ENCODE peak calls at places on chromosomes 3 and 15, in eight cellular contexts. I is HepG2; Z is cardiac muscle cell; A is RWPE2; V is GM23338; L is CD4-positive, alpha-beta memory T cell; K is astrocyte; U is CD8-positive, alpha-beta memory T cell. J is an unnamed sample. For H3K4me1, the result is how much of the 10 kb centered on the place peaks cover.

GRCh38 chr3:172836390-172836997 is 86.0 kb downstream of the ECT2 start:
- DNase-seq in I (peak), Z (peak), A (no peak), V (peak), L (no peak), K (peak), U (no peak), J (no peak)

GRCh38 chr3:88219138-88219792 is 69.5 kb downstream of the C3orf38 start:
- DNase-seq in I (peak), Z (peak), A (no peak), V (peak), L (peak), K (peak), U (no peak), J (no peak)

GRCh38 chr3:139354661-139355060 is 10.8 kb downstream of the MRPS22 start:
- DNase-seq in I (no peak), Z (no peak), A (no peak), V (no peak), L (no peak), K (no peak), U (no peak), J (no peak)

GRCh38 chr3:150371741-150372254 is 36.3 kb upstream of the TSC22D2 start:
- DNase-seq in I (peak), Z (peak), A (no peak), V (no peak), L (no peak), K (peak), U (no peak), J (no peak)

GRCh38 chr15:71103102-71103676 is 12.1 kb upstream of the THSD4 start:
- DNase-seq in I (peak), Z (peak), A (no peak), V (no peak), L (no peak), K (no peak), U (no peak), J (no peak)

GRCh38 chr3:188890572-188891270 is 281.1 kb upstream of the TPRG1 start:
- DNase-seq in I (no peak), Z (peak), A (no peak), V (no peak), L (no peak), K (peak), U (no peak), J (no peak)

GRCh38 chr3:127458698-127459097 is 131.8 kb downstream of the TPRA1 start:
- DNase-seq in I (no peak), Z (peak), A (no peak), V (peak), L (no peak), K (no peak), U (no peak), J (no peak)

GRCh38 chr15:82113116-82113715 is 67.4 kb upstream of the MEX3B start:
- DNase-seq in I (no peak), Z (no peak), A (no peak), V (no peak), L (no peak), K (no peak), U (no peak), J (no peak)

GRCh38 chr3:53774414-53774813 is 71.8 kb downstream of the CHDH start:
- DNase-seq in I (no peak), Z (no peak), A (no peak), V (no peak), L (no peak), K (no peak), U (no peak), J (no peak)

GRCh38 chr3:108595304-108595703 is 5.8 kb downstream of the DZIP3 start:
- DNase-seq in I (no peak), Z (no peak), A (no peak), V (no peak), L (no peak), K (no peak), U (no peak), J (no peak)

GRCh38 chr3:171122212-171122611 is 95.7 kb upstream of the SLC2A2 start:
- DNase-seq in I (no peak), Z (no peak), A (no peak), V (no peak), L (no peak), K (no peak), U (no peak), J (no peak)

GRCh38 chr15:39543651-39544050 is 37.2 kb upstream of the THBS1 start:
- DNase-seq in I (no peak), Z (peak), A (no peak), V (peak), L (no peak), K (no peak), U (no peak), J (no peak)

GRCh38 chr3:39814007-39814406 is 4.6 kb downstream of the MYRIP start:
- DNase-seq in I (no peak), Z (peak), A (no peak), V (no peak), L (no peak), K (peak), U (no peak), J (no peak)

GRCh38 chr3:11826628-11827265 is 19.9 kb downstream of the TAMM41 start:
- DNase-seq in I (no peak), Z (no peak), A (no peak), V (no peak), L (no peak), K (peak), U (no peak), J (no peak)

GRCh38 chr3:112604536-112604935 is 36.4 kb downstream of the CCDC80 start:
- DNase-seq in I (no peak), Z (peak), A (no peak), V (no peak), L (no peak), K (peak), U (no peak), J (no peak)

GRCh38 chr3:22475665-22476064 is 724.7 kb upstream of the ZNF385D start:
- DNase-seq in I (no peak), Z (no peak), A (no peak), V (no peak), L (no peak), K (peak), U (no peak), J (no peak)

GRCh38 chr3:185280572-185281365 is 26.9 kb upstream of the EHHADH start:
- DNase-seq in I (peak), Z (peak), A (no peak), V (peak), L (peak), K (peak), U (no peak), J (no peak)

GRCh38 chr15:63519548-63520178 is 15.3 kb downstream of the USP3 start:
- DNase-seq in I (no peak), Z (no peak), A (no peak), V (no peak), L (no peak), K (no peak), U (no peak), J (no peak)

GRCh38 chr3:133733226-133733625 is 13.0 kb upstream of the TF start:
- DNase-seq in I (peak), Z (no peak), A (no peak), V (no peak), L (no peak), K (no peak), U (no peak), J (no peak)

GRCh38 chr3:80357761-80358160 is 590.0 kb upstream of the ROBO1 start:
- DNase-seq in I (no peak), Z (no peak), A (no peak), V (no peak), L (no peak), K (no peak), U (no peak), J (no peak)

GRCh38 chr15:50940506-50940905 is 32.0 kb downstream of the AP4E1 start:
- DNase-seq in I (peak), Z (peak), A (no peak), V (no peak), L (no peak), K (peak), U (no peak), J (no peak)

GRCh38 chr3:172313671-172314070 is 134.6 kb downstream of the GHSR start:
- DNase-seq in I (no peak), Z (no peak), A (no peak), V (no peak), L (no peak), K (peak), U (no peak), J (no peak)

GRCh38 chr3:177057768-177058167 is 139.5 kb downstream of the TBL1XR1 start:
- DNase-seq in I (no peak), Z (no peak), A (no peak), V (no peak), L (peak), K (peak), U (peak), J (peak)

GRCh38 chr15:68365140-68365745 is 66.7 kb downstream of the ITGA11 start:
- DNase-seq in I (no peak), Z (peak), A (no peak), V (no peak), L (no peak), K (peak), U (no peak), J (no peak)

GRCh38 chr3:155069729-155070128 is 10.4 kb upstream of the MME start:
- DNase-seq in I (no peak), Z (peak), A (no peak), V (no peak), L (no peak), K (peak), U (no peak), J (no peak)

GRCh38 chr3:9193633-9194032 is 55.8 kb downstream of the SRGAP3 start:
- DNase-seq in I (no peak), Z (no peak), A (no peak), V (no peak), L (no peak), K (no peak), U (no peak), J (no peak)

GRCh38 chr3:120163816-120164215 is 69.6 kb upstream of the GSK3B start:
- DNase-seq in I (no peak), Z (no peak), A (no peak), V (no peak), L (no peak), K (no peak), U (no peak), J (no peak)

GRCh38 chr15:52010633-52011595 is 8.1 kb upstream of the MAPK6 start:
- DNase-seq in I (peak), Z (peak), A (peak), V (no peak), L (no peak), K (peak), U (no peak), J (no peak)

GRCh38 chr3:7876741-7877297 is 624.8 kb upstream of the LMCD1 start:
- DNase-seq in I (no peak), Z (peak), A (no peak), V (no peak), L (peak), K (peak), U (no peak), J (peak)

GRCh38 chr15:100783760-100784492 is 95.7 kb upstream of the ALDH1A3 start:
- DNase-seq in I (no peak), Z (no peak), A (peak), V (no peak), L (no peak), K (no peak), U (no peak), J (no peak)

GRCh38 chr3:157099337-157100078 is 60.4 kb downstream of the CCNL1 start:
- DNase-seq in I (no peak), Z (peak), A (no peak), V (no peak), L (no peak), K (peak), U (no peak), J (no peak)

GRCh38 chr3:157098823-157099185 is 61.1 kb downstream of the CCNL1 start:
- DNase-seq in I (no peak), Z (peak), A (no peak), V (no peak), L (no peak), K (peak), U (no peak), J (no peak)

GRCh38 chr3:157097198-157097597 is 62.7 kb downstream of the CCNL1 start:
- DNase-seq in I (no peak), Z (no peak), A (no peak), V (no peak), L (no peak), K (no peak), U (no peak), J (no peak)

GRCh38 chr3:157100079-157100477 is 59.9 kb downstream of the CCNL1 start:
- DNase-seq in I (no peak), Z (no peak), A (no peak), V (no peak), L (no peak), K (no peak), U (no peak), J (no peak)

GRCh38 chr3:157098121-157098822 is 61.7 kb downstream of the CCNL1 start:
- DNase-seq in I (no peak), Z (no peak), A (no peak), V (no peak), L (no peak), K (peak), U (no peak), J (no peak)
- H3K4me1 ChIP-seq in I (under half), Z (half or more), A (under half), V (under half), L (under half), K (under half), U (under half), J (under half)

GRCh38 chr3:4805662-4806061 is 173.6 kb upstream of the BHLHE40 start:
- DNase-seq in I (no peak), Z (no peak), A (no peak), V (no peak), L (no peak), K (no peak), U (no peak), J (no peak)

GRCh38 chr3:4807381-4808280 is 171.6 kb upstream of the BHLHE40 start:
- DNase-seq in I (no peak), Z (no peak), A (no peak), V (no peak), L (no peak), K (peak), U (no peak), J (no peak)

GRCh38 chr3:4808637-4809036 is 170.6 kb upstream of the BHLHE40 start:
- DNase-seq in I (no peak), Z (no peak), A (no peak), V (no peak), L (no peak), K (no peak), U (no peak), J (no peak)

GRCh38 chr3:4804161-4805058 is 174.8 kb upstream of the BHLHE40 start:
- DNase-seq in I (no peak), Z (no peak), A (no peak), V (no peak), L (peak), K (no peak), U (no peak), J (no peak)

DNA sequence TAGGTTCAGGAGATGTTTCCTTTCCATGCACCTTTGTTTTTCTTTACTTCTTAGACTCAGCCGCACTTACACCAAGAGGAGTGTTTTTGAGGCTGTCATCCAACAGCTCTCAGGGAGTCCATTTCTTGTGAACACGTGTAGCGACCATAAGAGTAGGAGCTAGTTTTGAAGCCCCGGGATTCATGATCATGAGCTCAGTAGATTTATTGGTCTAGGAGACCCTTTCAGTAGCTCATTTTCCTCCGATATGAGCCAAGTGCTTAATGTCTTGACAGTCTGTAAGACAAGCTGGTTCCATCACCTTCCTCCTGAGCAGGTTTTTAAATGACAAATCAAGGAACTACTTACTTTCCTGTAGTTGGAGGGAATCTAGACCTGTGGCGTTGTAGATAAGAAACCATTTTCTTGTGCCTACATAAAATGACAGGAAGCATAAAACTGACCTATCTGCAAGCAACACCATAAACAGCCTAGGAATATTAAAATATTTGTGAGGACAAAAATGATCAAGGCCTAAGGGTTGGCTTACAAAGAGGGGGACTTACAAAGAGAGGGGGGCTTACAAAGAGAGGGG is 172.6 kb upstream of the BHLHE40 start:
- DNase-seq in I (no peak), Z (no peak), A (no peak), V (no peak), L (no peak), K (no peak), U (no peak), J (no peak)
- H3K27ac ChIP-seq in I (no peak), Z (no peak), A (no peak), V (no peak), L (no peak), K (no peak), U (no peak), J (no peak)

DNA sequence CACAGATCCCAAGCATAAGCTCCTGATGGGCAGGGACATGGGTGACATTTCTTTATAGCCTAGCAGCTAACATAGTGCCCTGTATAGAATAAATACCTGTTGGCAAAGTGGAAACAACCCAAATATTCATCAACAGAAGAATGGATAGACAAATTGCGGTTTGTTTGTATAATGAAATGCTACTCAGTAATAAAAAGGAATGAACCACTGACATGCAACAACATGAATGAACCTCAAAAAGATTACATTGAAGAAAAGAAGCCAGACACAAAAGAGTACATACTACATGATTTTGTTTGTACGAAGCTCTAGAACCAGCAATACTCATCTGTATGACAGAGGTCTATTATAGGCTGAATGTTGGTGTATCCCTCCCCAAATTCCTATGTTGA is 33.6 kb upstream of the GALNT15 start:
- DNase-seq in I (no peak), Z (no peak), A (no peak), V (no peak), L (no peak), K (no peak), U (no peak), J (no peak)
- H3K4me1 ChIP-seq in I (under half), Z (under half), A (under half), V (under half), L (under half), K (under half), U (under half), J (under half)

DNA sequence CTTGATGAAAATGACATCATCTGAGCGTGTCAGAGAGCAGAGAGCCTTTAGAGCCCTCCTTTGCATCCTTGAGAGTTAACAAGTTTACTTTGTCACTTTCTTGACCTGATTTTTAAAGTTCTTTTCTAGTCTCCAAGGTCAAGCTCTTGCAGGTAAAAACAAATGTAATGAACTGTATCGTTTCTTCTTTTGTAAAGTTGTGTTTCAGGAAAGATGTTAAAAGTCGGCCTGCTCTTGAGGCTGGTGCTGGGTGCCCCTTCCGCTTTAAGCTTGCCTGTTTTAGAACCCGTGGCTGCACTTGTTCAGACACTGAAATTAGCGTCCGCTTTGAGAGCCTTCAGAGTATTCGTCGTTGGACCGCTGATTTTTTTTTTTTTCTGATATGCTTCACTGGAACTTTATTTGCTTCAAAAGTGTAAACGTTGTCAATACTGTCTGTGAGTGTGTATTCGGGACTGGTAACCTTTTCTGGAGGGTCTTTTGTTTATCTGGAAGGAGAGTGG is 52.6 kb upstream of the ULK4 start:
- DNase-seq in I (no peak), Z (no peak), A (no peak), V (no peak), L (no peak), K (no peak), U (no peak), J (no peak)
- H3K27ac ChIP-seq in I (peak), Z (no peak), A (peak), V (no peak), L (peak), K (peak), U (peak), J (no peak)

GRCh38 chr3:159845737-159846136 is 142.9 kb upstream of the IL12A start:
- DNase-seq in I (no peak), Z (no peak), A (no peak), V (no peak), L (no peak), K (no peak), U (no peak), J (no peak)
- H3K4me1 ChIP-seq in I (under half), Z (under half), A (under half), V (under half), L (under half), K (under half), U (under half), J (under half)

GRCh38 chr15:37096878-37097568 is 3.3 kb downstream of the MEIS2 start:
- DNase-seq in I (no peak), Z (peak), A (no peak), V (no peak), L (no peak), K (no peak), U (no peak), J (no peak)

GRCh38 chr15:37094542-37095196 is 5.7 kb downstream of the MEIS2 start:
- DNase-seq in I (no peak), Z (no peak), A (no peak), V (no peak), L (no peak), K (peak), U (no peak), J (no peak)

GRCh38 chr15:37095993-37096877 is 4.1 kb downstream of the MEIS2 start:
- DNase-seq in I (no peak), Z (peak), A (no peak), V (peak), L (no peak), K (no peak), U (no peak), J (no peak)

GRCh38 chr15:37093480-37094410 is 6.6 kb downstream of the MEIS2 start:
- DNase-seq in I (no peak), Z (peak), A (no peak), V (no peak), L (no peak), K (peak), U (no peak), J (no peak)

DNA sequence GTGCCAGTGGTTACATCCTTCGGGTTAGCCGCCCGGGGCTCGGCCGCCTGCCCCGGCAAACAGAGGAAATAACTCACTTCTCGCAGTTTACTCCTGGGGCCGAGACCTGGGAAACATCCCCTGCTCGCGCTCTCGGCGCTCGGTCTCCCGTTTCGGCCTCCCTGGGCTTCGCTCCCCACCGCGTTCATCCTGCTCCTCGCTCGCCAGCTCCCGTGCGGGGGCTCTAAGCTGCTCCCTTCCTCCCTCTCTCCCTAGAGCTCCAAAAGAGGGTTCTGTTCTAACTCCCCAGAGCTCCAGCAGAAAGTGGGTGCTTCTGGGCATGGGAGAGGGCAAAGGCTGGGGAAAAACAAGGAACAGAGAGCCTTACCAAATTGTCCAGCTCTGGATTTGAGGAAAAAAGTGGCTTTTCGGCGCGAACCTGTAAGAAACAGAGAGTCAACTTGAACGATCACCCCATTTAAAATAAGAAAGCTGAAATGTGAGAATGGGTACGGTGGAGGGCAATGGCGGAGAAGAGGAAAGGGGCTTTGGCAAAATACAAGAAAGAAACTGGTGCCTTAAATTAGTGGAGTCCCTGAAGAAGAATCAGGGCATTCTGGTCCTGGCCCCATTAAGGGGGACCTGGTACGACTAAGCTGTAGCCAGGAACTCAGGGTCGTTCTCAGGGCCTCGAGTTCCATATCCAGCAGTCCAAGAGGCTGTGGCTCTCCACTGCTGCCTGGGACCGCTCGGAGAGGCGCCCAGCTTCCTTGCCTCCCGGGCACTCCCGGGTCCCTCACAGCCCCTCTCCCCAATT is 5.0 kb downstream of the MEIS2 start:
- DNase-seq in I (no peak), Z (no peak), A (no peak), V (peak), L (no peak), K (no peak), U (no peak), J (no peak)
- H3K27ac ChIP-seq in I (no peak), Z (peak), A (peak), V (peak), L (no peak), K (peak), U (no peak), J (no peak)